ENCODE peak calls at places on chromosomes 2 and 18, in five cellular contexts. L, W, Z, D and C are unnamed samples.

GRCh38 chr18:10926565-10927194 is 222.7 kb downstream of the PIEZO2 start:
- ATAC-seq in W (no peak), Z (no peak), L (no peak), D (peak; percentile 74), C (peak; percentile 30)

GRCh38 chr2:46439582-46439981 is 39.8 kb upstream of the TMEM247 start:
- ATAC-seq in W (peak; percentile 15), D (peak; percentile 84), L (no peak), Z (no peak), C (no peak)

GRCh38 chr2:19749507-19749836 is 152.3 kb downstream of the TTC32 start:
- ATAC-seq in L (no peak), Z (no peak), W (peak; percentile 25), D (no peak), C (no peak)

GRCh38 chr2:161088658-161089350 is 71.4 kb upstream of the TANK start:
- ATAC-seq in L (no peak), Z (no peak), W (no peak), D (peak; percentile 88), C (no peak)

GRCh38 chr2:157840568-157841156 is 35.5 kb downstream of the ACVR1 start:
- ATAC-seq in Z (no peak), W (peak; percentile 79), D (no peak), L (no peak), C (no peak)

GRCh38 chr18:11162889-11163288 is 13.5 kb upstream of the PIEZO2 start:
- ATAC-seq in D (no peak), Z (no peak), L (no peak), W (no peak), C (no peak)

GRCh38 chr2:1306029-1306686 is 107.1 kb upstream of the TPO start:
- ATAC-seq in Z (no peak), D (no peak), L (peak; percentile 30), W (no peak), C (no peak)

GRCh38 chr2:174544156-174544555 is 53.4 kb downstream of the WIPF1 start:
- ATAC-seq in W (no peak), D (peak; percentile 40), L (no peak), Z (no peak), C (no peak)

GRCh38 chr2:163748420-163748819 is 12.6 kb upstream of the FIGN start:
- ATAC-seq in Z (no peak), D (no peak), L (no peak), W (no peak), C (no peak)

GRCh38 chr18:9535430-9535972 is 60.2 kb downstream of the RALBP1 start:
- ATAC-seq in W (peak; percentile 90), Z (no peak), L (no peak), D (no peak), C (peak; percentile 85)

GRCh38 chr2:129923265-129924141 is 56.0 kb upstream of the RAB6C start:
- ATAC-seq in L (peak; percentile 88), W (peak; percentile 89), Z (peak; percentile 87), D (peak; percentile 67), C (no peak)

GRCh38 chr2:177254433-177255226 is 9.9 kb downstream of the NFE2L2 start:
- ATAC-seq in Z (peak; percentile 92), W (peak; percentile 60), D (peak; percentile 9), L (peak; percentile 79), C (no peak)

GRCh38 chr2:105427485-105427884 is 28.6 kb upstream of the FHL2 start:
- ATAC-seq in D (no peak), W (no peak), L (no peak), Z (no peak), C (no peak)

GRCh38 chr2:1990724-1991123 is 246.4 kb upstream of the PXDN start:
- ATAC-seq in L (peak; percentile 71), W (peak; percentile 24), Z (peak; percentile 30), D (no peak), C (no peak)

GRCh38 chr2:65361623-65362022 is 70.8 kb downstream of the SPRED2 start:
- ATAC-seq in W (no peak), Z (no peak), L (no peak), D (no peak), C (no peak)

GRCh38 chr2:233919938-233920337 is 2.8 kb downstream of the TRPM8 start:
- ATAC-seq in L (peak; percentile 81), D (no peak), Z (no peak), W (no peak), C (no peak)

GRCh38 chr2:219645631-219646527 is 18.4 kb downstream of the SLC4A3 start:
- ATAC-seq in W (no peak), L (no peak), D (no peak), Z (peak; percentile 81), C (no peak)

GRCh38 chr18:6547476-6547875 is 132.8 kb upstream of the L3MBTL4 start:
- ATAC-seq in Z (no peak), D (no peak), L (no peak), W (no peak), C (no peak)

GRCh38 chr18:38695559-38696270 is 1130.1 kb upstream of the CELF4 start:
- ATAC-seq in D (peak; percentile 62), W (no peak), L (no peak), Z (no peak), C (no peak)

GRCh38 chr2:18845854-18846253 is 256.5 kb upstream of the NT5C1B start:
- ATAC-seq in W (no peak), L (no peak), Z (no peak), D (no peak), C (peak; percentile 56)

GRCh38 chr2:12257476-12257875 is 459.3 kb upstream of the TRIB2 start:
- ATAC-seq in L (no peak), Z (no peak), D (no peak), W (no peak), C (no peak)

GRCh38 chr2:95076705-95077520 is 44.7 kb downstream of the MRPS5 start:
- ATAC-seq in D (peak; percentile 93), L (peak; percentile 89), Z (peak; percentile 95), W (peak; percentile 92), C (peak; percentile 77)
- TF ChIP-seq POLR2AphosphoS5 in D (no peak), L (no peak), Z (peak; percentile 36), W (no peak), C (no peak)

GRCh38 chr2:231191896-231192872 is 6.2 kb upstream of the ARMC9 start:
- ATAC-seq in L (peak; percentile 79), Z (peak; percentile 97), W (peak; percentile 75), D (peak; percentile 68), C (peak; percentile 76)
- TF ChIP-seq POLR2AphosphoS5 in L (no peak), Z (no peak), W (no peak), D (no peak), C (peak; percentile 94)

GRCh38 chr2:231709636-231709980 is 1.3 kb downstream of the PTMA start:
- ATAC-seq in Z (no peak), D (no peak), W (peak; percentile 7), L (no peak), C (no peak)
- TF ChIP-seq POLR2AphosphoS5 in Z (no peak), D (no peak), W (no peak), L (no peak), C (peak; percentile 60)

DNA sequence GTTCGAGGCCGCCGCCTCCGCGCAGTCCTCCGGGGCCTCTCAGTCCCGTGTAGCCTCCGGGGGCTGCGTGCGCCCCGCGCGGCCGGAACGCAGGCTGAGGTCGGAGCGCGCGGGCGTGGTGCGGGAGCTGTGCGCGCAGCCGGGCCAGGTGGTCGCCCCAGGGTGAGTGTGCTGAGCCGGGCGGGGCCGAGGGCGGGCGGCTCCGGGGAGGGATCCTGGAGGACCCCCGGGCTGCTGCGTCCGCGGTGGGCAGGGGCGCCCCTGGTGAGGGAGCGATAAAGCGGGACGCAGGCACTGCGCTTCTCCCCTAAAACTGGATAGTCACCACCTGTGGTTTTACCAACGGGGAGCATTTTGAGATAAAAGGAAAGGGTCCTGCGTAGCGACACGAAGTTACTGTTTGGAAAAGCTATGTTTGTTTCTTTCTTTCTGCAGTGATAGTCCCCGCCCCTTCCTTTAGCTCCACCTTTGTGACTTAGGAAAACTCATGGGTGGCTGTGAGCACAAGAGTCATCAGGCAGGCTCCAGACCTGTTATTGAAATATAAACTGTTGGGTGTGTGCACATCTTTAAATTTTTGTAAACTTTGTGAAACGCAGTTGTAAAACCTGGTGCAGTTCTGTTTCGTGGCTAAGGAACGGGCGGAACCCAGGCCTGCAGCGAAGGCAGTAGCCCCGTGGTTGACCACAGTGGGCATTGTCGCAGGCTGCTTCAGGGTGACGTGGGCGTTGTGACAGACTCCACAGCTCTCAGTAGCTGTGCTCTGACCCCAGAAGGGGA is 687 bp downstream of the CTDP1 start:
- ATAC-seq in D (no peak), Z (peak; percentile 25), W (peak; percentile 5), L (peak; percentile 5), C (peak; percentile 5)
- TF ChIP-seq POLR2AphosphoS5 in D (no peak), Z (no peak), W (no peak), L (no peak), C (no peak)

GRCh38 chr2:69133898-69134297 is 120.9 kb downstream of the ANTXR1 start:
- ATAC-seq in W (no peak), Z (no peak), L (no peak), D (no peak), C (no peak)
- TF ChIP-seq POLR2AphosphoS5 in W (no peak), Z (no peak), L (no peak), D (no peak), C (no peak)